ENCODE peak calls at places on chromosomes 7 and 10, in seven cellular contexts. O is AG04450, L is GM06990, X is A549, C is fibroblast of mammary gland, D is GM23338, P is NB4. W is an unnamed sample.

GRCh38 chr10:48502791-48503190 is 102.1 kb downstream of the ARHGAP22 start:
- DNase-seq in C (no peak), L (no peak), X (no peak), O (no peak), D (no peak), P (no peak), W (no peak)

GRCh38 chr10:86087716-86088115 is 278.9 kb downstream of the GRID1 start:
- DNase-seq in O (no peak), C (no peak), P (no peak), D (no peak), X (no peak), L (no peak), W (no peak)

GRCh38 chr7:78191475-78192079 is 393.0 kb downstream of the PHTF2 start:
- DNase-seq in C (no peak), O (no peak), X (no peak), P (no peak), L (no peak), D (no peak), W (no peak)

GRCh38 chr10:20624642-20625041 is 272.5 kb downstream of the NEBL start:
- DNase-seq in X (peak; percentile 5), O (no peak), L (no peak), C (peak; percentile 90), D (no peak), P (no peak), W (no peak)

GRCh38 chr7:155842496-155843265 is 30.4 kb upstream of the SHH start:
- DNase-seq in X (no peak), P (no peak), D (no peak), O (no peak), C (no peak), L (no peak), W (no peak)

GRCh38 chr7:150727381-150727780 is 9.8 kb upstream of the GIMAP5 start:
- DNase-seq in P (no peak), X (no peak), O (no peak), D (no peak), C (no peak), L (no peak), W (no peak)

GRCh38 chr7:117479480-117480224 is at the start of gene CFTR:
- DNase-seq in X (peak; percentile 5), O (no peak), P (no peak), D (peak; percentile 75), C (no peak), L (no peak), W (peak; percentile 21)

GRCh38 chr7:117269417-117269816 is 53.4 kb downstream of the WNT2 start:
- DNase-seq in P (no peak), X (peak; percentile 74), L (no peak), O (peak; percentile 81), D (no peak), C (peak; percentile 99), W (no peak)

GRCh38 chr7:17054206-17054605 is 172.4 kb upstream of the AGR3 start:
- DNase-seq in C (no peak), O (no peak), X (no peak), D (no peak), P (no peak), L (no peak), W (no peak)

GRCh38 chr7:143929224-143929920 is 5.7 kb upstream of the OR2F2 start:
- DNase-seq in L (no peak), C (peak; percentile 32), P (no peak), X (no peak), O (no peak), D (no peak), W (no peak)

GRCh38 chr10:78914502-78915330 is 154.1 kb upstream of the ZMIZ1 start:
- DNase-seq in O (no peak), X (no peak), C (no peak), P (no peak), D (no peak), L (no peak), W (no peak)

GRCh38 chr10:119306514-119306951 is 99.2 kb downstream of the GRK5 start:
- DNase-seq in P (peak; percentile 81), X (peak; percentile 51), O (no peak), C (no peak), L (peak; percentile 84), D (no peak), W (no peak)

GRCh38 chr7:144676492-144676891 is 159.4 kb downstream of the TPK1 start:
- DNase-seq in D (no peak), L (no peak), P (no peak), C (no peak), O (no peak), X (no peak), W (no peak)

DNA sequence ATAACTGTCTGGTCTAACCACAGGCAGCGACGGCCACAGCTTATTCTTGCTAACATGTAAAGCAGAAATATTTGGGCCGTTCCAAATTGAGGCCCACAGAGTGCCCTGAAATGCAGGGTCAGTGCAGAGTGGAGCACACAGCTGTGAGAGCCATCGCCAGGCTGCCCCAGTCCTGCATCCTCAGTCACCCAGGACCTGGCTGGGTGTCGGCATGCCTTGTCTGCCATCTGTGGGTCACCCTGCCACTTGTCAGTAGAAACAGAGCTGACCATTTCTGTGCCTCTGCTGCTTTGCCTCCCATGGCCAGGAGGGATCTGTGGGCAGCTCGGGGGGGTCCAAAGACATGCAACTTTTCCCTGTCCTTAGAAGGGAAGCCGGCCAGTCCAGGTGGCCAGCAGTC is 57.3 kb upstream of the BTBD16 start:
- DNase-seq in O (no peak), C (no peak), P (peak; percentile 60), D (no peak), X (no peak), L (no peak), W (no peak)
- TF ChIP-seq CTCF in O (no peak), C (no peak), P (no peak), D (peak; percentile 39), X (no peak), L (no peak), W (no peak)

GRCh38 chr7:80243425-80243824 is 108.8 kb downstream of the GNAI1 start:
- DNase-seq in X (no peak), O (no peak), L (no peak), P (no peak), D (no peak), C (no peak), W (no peak)
- TF ChIP-seq CTCF in X (no peak), O (no peak), L (no peak), P (no peak), D (no peak), C (no peak), W (no peak)

GRCh38 chr7:114938785-114939184 is 16.9 kb downstream of the MDFIC start:
- DNase-seq in X (no peak), D (no peak), O (no peak), P (no peak), C (peak; percentile 30), L (no peak), W (no peak)

GRCh38 chr7:114941692-114942091 is 19.8 kb downstream of the MDFIC start:
- DNase-seq in X (no peak), P (no peak), O (no peak), L (no peak), C (no peak), D (no peak), W (no peak)

GRCh38 chr7:114937422-114937821 is 15.5 kb downstream of the MDFIC start:
- DNase-seq in L (no peak), D (no peak), C (no peak), X (peak; percentile 13), O (no peak), P (no peak), W (no peak)

GRCh38 chr7:114942443-114943175 is 20.7 kb downstream of the MDFIC start:
- DNase-seq in D (no peak), X (no peak), P (no peak), C (no peak), O (no peak), L (no peak), W (no peak)

GRCh38 chr7:114939484-114940097 is 17.7 kb downstream of the MDFIC start:
- DNase-seq in C (no peak), X (no peak), L (no peak), D (peak; percentile 23), P (no peak), O (no peak), W (no peak)
- TF ChIP-seq CTCF in C (no peak), X (no peak), L (peak; percentile 57), D (peak; percentile 49), P (no peak), O (no peak), W (no peak)

GRCh38 chr7:111226800-111227199 is 135.9 kb downstream of the LRRN3 start:
- DNase-seq in P (no peak), L (no peak), O (no peak), C (no peak), X (no peak), D (no peak), W (no peak)

GRCh38 chr7:111229181-111229740 is 138.3 kb downstream of the LRRN3 start:
- DNase-seq in O (no peak), P (no peak), L (no peak), C (no peak), D (peak; percentile 24), X (no peak), W (no peak)

GRCh38 chr7:111224354-111225231 is 133.7 kb downstream of the LRRN3 start:
- DNase-seq in O (no peak), C (peak; percentile 42), D (no peak), P (no peak), X (no peak), L (no peak), W (no peak)

GRCh38 chr7:111232249-111233084 is 141.5 kb downstream of the LRRN3 start:
- DNase-seq in P (peak; percentile 13), O (peak; percentile 6), X (peak; percentile 61), C (peak; percentile 64), D (no peak), L (peak; percentile 22), W (no peak)

DNA sequence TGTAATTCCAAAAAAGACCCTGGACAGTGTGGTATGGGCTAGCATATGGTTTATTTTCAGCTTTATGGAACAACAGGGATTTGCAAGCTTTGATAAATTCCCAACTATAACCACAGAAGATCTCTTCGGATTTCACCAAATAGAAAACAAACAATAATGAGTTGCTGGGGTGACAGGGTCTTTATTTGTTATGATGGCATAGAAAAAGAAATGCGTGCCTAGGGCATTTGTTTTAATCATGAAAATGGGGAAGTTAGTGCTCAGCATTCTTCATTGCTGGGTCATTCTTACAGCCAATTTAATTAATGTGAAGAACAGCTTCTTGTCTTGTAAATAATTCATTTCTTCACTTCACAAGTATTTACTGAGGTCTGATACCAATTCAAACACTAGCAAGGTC is 139.0 kb downstream of the LRRN3 start:
- DNase-seq in L (no peak), O (no peak), C (no peak), X (peak; percentile 28), D (no peak), P (no peak), W (no peak)
- TF ChIP-seq CTCF in L (no peak), O (no peak), C (no peak), X (no peak), D (no peak), P (no peak), W (no peak)

GRCh38 chr7:100736671-100737070 is 3.3 kb downstream of the ZAN start:
- DNase-seq in D (no peak), X (no peak), C (no peak), P (no peak), O (no peak), L (no peak), W (no peak)
- TF ChIP-seq CTCF in D (no peak), X (no peak), C (no peak), P (no peak), O (no peak), L (no peak), W (no peak)

GRCh38 chr10:15585303-15585715 is 134.4 kb downstream of the ITGA8 start:
- DNase-seq in X (peak; percentile 59), L (peak; percentile 12), P (peak; percentile 55), D (peak; percentile 80), O (no peak), C (peak; percentile 58), W (peak; percentile 87)
- TF ChIP-seq CTCF in X (peak; percentile 46), L (peak; percentile 85), P (peak; percentile 53), D (peak; percentile 91), O (peak; percentile 69), C (peak; percentile 83), W (peak; percentile 91)

W was measured in endothelial cell.